ENCODE peak calls at places on chromosomes 16 and 17, in six cellular contexts. X is adrenal gland, P is A673, D is uterus, W is dorsolateral prefrontal cortex, E is OCI-LY7. T is an unnamed sample.

GRCh38 chr16:4597174-4597573 is 17.5 kb downstream of the UBALD1 start:
- DNase-seq in P (no peak), D (no peak), X (no peak), E (no peak), W (no peak), T (peak)

GRCh38 chr16:2333772-2334379 is 6.7 kb downstream of the ABCA3 start:
- DNase-seq in W (no peak), X (peak), E (no peak), D (no peak), P (peak), T (no peak)

GRCh38 chr17:12958786-12959185 is 59.0 kb downstream of the ELAC2 start:
- DNase-seq in D (no peak), W (no peak), E (no peak), X (no peak), P (no peak), T (no peak)

GRCh38 chr16:65739518-65739917 is 617.7 kb upstream of the CDH11 start:
- DNase-seq in D (no peak), E (peak), P (no peak), W (no peak), X (no peak), T (no peak)

GRCh38 chr16:73356401-73357079 is 308.6 kb upstream of the ZFHX3 start:
- DNase-seq in W (no peak), D (no peak), E (no peak), X (no peak), P (no peak), T (no peak)

GRCh38 chr17:31787857-31788570 is 71.0 kb downstream of the COPRS start:
- DNase-seq in E (no peak), D (peak), W (peak), P (no peak), X (no peak), T (peak)

GRCh38 chr17:56834380-56835258 is 668 bp downstream of the DGKE start:
- DNase-seq in E (peak), P (no peak), W (peak), D (peak), X (peak), T (peak)

GRCh38 chr16:79288046-79288445 is 312.5 kb downstream of the MAF start:
- DNase-seq in D (no peak), X (no peak), E (peak), P (no peak), W (no peak), T (no peak)

GRCh38 chr17:75063626-75064025 is 16.6 kb downstream of the KCTD2 start:
- DNase-seq in D (no peak), X (no peak), W (no peak), P (no peak), E (no peak), T (no peak)

GRCh38 chr17:46167826-46168569 is 25.2 kb downstream of the KANSL1 start:
- DNase-seq in X (no peak), W (no peak), E (no peak), D (no peak), P (no peak), T (no peak)

GRCh38 chr16:65617421-65617820 is 495.6 kb upstream of the CDH11 start:
- DNase-seq in P (no peak), E (no peak), X (no peak), D (no peak), W (no peak), T (no peak)

GRCh38 chr16:11391576-11391975 is 46.3 kb downstream of the RMI2 start:
- DNase-seq in P (no peak), D (no peak), E (no peak), W (no peak), X (no peak), T (no peak)

GRCh38 chr17:66431910-66432309 is 129.5 kb downstream of the PRKCA start:
- DNase-seq in D (peak), E (no peak), P (no peak), W (no peak), X (peak), T (peak)

GRCh38 chr17:66432996-66433556 is 130.7 kb downstream of the PRKCA start:
- DNase-seq in X (no peak), E (no peak), P (no peak), D (no peak), W (no peak), T (no peak)

GRCh38 chr17:66435182-66435581 is 132.8 kb downstream of the PRKCA start:
- DNase-seq in W (no peak), D (no peak), P (no peak), X (no peak), E (no peak), T (no peak)

GRCh38 chr17:66431080-66431795 is 128.8 kb downstream of the PRKCA start:
- DNase-seq in D (no peak), P (no peak), X (peak), E (no peak), W (no peak), T (no peak)

GRCh38 chr17:66432558-66432957 is 130.1 kb downstream of the PRKCA start:
- DNase-seq in P (no peak), W (no peak), E (no peak), D (no peak), X (no peak), T (no peak)
- H3K27ac ChIP-seq in P (no peak), W (no peak), E (no peak), D (peak), X (no peak), T (no peak)

GRCh38 chr16:456891-457483 is 31.5 kb downstream of the RAB11FIP3 start:
- DNase-seq in D (no peak), P (no peak), E (no peak), W (no peak), X (peak), T (no peak)
- TF ChIP-seq CTCF in D (no peak), P (no peak), E (no peak), W (no peak), X (no peak), T (no peak)

DNA sequence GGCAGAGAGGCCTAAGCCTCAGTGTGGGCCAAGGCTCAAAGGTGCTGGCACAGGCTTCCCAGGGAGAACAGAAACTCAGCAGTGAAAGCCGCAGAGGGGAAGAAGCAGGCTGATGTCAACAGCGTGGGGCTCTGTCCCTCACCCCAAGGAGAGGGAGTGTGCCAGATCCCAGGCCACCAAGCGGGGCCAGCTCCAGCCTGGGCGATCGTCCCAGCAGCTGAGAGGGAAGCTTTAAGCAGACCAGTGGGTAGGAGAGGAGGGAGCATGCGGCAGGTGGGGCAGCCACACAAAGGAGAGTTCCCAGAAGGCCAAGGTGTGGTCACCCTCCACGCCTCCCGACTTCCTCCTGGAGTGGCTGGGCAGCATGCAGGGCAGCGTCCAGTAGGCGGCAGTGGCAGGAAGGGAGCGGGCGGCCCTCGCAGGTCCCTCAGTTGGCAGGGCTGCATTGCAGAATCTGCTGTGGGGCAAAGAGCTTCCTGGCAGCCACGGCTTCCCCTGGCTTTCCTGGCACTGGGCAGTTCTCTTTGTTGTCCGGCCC is 6.0 kb downstream of the SYNGR2 start:
- DNase-seq in X (peak), E (no peak), D (peak), P (no peak), W (peak), T (no peak)
- H3K27ac ChIP-seq in X (peak), E (no peak), D (peak), P (no peak), W (peak), T (peak)

GRCh38 chr17:4156750-4157381 is 13.9 kb downstream of the CYB5D2 start:
- DNase-seq in X (no peak), W (no peak), E (peak), P (no peak), D (no peak), T (no peak)
- TF ChIP-seq CTCF in X (no peak), W (no peak), E (peak), P (peak), D (no peak), T (no peak)

GRCh38 chr17:81093576-81094223 is 58.7 kb downstream of the BAIAP2 start:
- DNase-seq in P (no peak), E (no peak), X (no peak), D (no peak), W (no peak), T (no peak)
- H3K27ac ChIP-seq in P (peak), E (no peak), X (no peak), D (peak), W (peak), T (peak)

GRCh38 chr17:73820686-73821448 is 176.6 kb upstream of the SDK2 start:
- DNase-seq in D (no peak), X (peak), E (peak), W (no peak), P (peak), T (no peak)
- TF ChIP-seq CTCF in D (no peak), X (no peak), E (peak), W (no peak), P (peak), T (no peak)

DNA sequence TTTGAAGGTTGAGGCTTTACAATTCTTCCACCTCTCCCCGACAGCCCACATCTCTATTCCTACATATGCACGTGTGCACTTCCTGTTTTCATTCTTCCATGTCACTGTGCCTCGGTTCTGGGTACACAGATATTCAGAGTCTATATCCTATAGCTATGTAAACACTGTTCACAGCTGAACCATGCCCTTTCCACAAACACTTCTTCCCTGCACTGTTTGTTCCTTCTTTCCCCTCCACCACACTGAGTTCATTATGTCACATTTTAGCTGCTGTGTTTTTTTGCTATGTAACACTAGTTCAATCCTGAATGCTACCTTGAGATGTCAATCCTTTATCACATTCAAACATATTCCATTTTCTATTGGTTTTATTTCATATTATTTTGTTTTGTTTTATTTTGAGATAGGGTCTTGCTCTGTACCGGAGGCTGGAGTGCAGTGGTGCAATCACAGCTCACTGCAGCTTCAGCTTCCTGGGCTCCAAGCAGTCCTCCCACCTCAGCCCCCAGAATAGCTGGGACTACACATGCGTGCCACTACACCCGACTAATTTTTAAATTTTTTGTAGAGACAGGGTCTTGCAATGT is 17.0 kb upstream of the MAPK3 start:
- DNase-seq in W (no peak), X (no peak), D (no peak), P (no peak), E (no peak), T (no peak)
- H3K27ac ChIP-seq in W (no peak), X (no peak), D (no peak), P (no peak), E (no peak), T (no peak)

GRCh38 chr17:42608692-42609181 is 437 bp downstream of the RETREG3 start:
- DNase-seq in E (peak), X (no peak), D (no peak), P (no peak), W (no peak), T (no peak)

GRCh38 chr17:42613699-42614295 is 4.3 kb downstream of the TUBG1 start:
- DNase-seq in W (no peak), P (no peak), E (no peak), X (no peak), D (no peak), T (no peak)

GRCh38 chr17:42612013-42612412 is 2.5 kb downstream of the TUBG1 start:
- DNase-seq in E (no peak), W (no peak), X (no peak), P (no peak), D (no peak), T (no peak)

GRCh38 chr17:42603318-42603717 is 5.9 kb downstream of the RETREG3 start:
- DNase-seq in W (no peak), E (peak), X (no peak), P (no peak), D (no peak), T (no peak)

DNA sequence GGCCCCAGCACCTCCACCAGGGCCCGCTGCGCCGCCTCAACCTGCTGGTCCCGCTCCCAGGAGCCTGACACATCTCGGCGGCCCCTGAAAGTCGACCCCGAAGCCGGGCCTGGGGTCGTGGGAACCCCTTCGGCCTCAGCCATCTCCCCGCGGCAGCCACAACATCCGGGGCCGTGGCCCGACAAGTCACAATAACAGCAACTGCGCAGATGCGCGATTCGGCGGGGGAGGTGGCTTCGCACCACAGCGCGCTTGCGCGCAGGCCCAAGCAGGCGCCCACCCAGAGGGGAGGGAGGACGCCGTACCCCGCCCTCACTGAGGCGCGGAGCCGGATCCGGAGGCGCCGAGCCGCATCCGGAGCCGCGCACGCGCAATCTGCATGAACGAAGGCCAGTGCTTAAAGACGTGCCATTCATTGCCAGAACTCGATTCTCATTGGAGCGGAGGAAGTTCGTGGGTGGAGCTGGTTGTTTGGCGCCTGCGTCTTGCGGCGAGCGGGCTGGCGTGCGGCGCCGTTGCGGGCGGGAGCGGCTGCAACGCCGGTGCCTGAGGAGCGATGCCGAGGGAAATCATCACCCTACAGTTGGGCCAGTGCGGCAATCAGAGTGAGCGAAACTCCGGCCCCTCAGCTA is at the start of the genes RETREG3 and TUBG1:
- DNase-seq in E (peak), P (peak), X (peak), D (peak), W (peak), T (peak)
- TF ChIP-seq CTCF in E (no peak), P (no peak), X (peak), D (peak), W (peak), T (no peak)

DNA sequence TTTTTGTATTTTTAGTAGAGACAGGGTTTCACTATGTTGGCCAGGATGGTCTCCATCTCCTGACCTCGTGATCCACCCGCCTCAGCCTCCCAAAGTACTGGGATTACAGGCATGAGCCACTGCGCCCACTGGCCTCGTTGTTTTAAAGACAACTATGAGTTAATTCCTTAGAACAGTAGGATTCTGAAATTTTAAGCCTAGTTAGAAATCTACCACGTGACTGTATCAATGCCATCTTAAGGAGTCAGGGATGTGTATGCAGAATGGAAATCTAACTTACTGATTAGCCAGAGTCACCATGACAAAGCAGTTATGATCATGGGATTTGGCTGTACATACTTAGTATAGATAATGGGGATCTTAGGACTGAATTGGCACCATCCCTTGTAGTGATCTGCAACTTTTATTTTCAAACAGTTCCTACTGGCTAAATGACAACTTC is 2.8 kb downstream of the CEP20 start:
- DNase-seq in X (no peak), P (no peak), W (no peak), E (no peak), D (no peak), T (no peak)
- H3K27ac ChIP-seq in X (no peak), P (no peak), W (no peak), E (no peak), D (no peak), T (peak)